ENCODE peak calls at places on chromosomes 4 and X, in ten cellular contexts. One of them, this sample, is unnamed.

GRCh38 chr4:185128272-185129119 is 14.6 kb upstream of the SLC25A4 start:
- DNase-seq in SK-N-DZ: peak
- DNase-seq in sciatic nerve: no peak
- DNase-seq in renal cortical epithelial cell: peak
- DNase-seq in breast epithelium: no peak
- DNase-seq in GM23248: peak
- DNase-seq in C1 segment of cervical spinal cord: no peak
- DNase-seq in ovary: peak
- DNase-seq in progenitor cell of endocrine pancreas: peak
- DNase-seq in heart left ventricle: peak
- DNase-seq in this sample: no peak

GRCh38 chrX:10628906-10629305 is 8.5 kb upstream of the MID1 start:
- DNase-seq in SK-N-DZ: no peak
- DNase-seq in sciatic nerve: no peak
- DNase-seq in renal cortical epithelial cell: peak
- DNase-seq in breast epithelium: no peak
- DNase-seq in GM23248: no peak
- DNase-seq in C1 segment of cervical spinal cord: no peak
- DNase-seq in ovary: no peak
- DNase-seq in progenitor cell of endocrine pancreas: no peak
- DNase-seq in heart left ventricle: no peak
- DNase-seq in this sample: no peak

GRCh38 chr4:174362340-174362739 is 78.6 kb downstream of the CEP44 start:
- DNase-seq in SK-N-DZ: no peak
- DNase-seq in sciatic nerve: no peak
- DNase-seq in renal cortical epithelial cell: no peak
- DNase-seq in breast epithelium: no peak
- DNase-seq in GM23248: no peak
- DNase-seq in C1 segment of cervical spinal cord: no peak
- DNase-seq in ovary: no peak
- DNase-seq in progenitor cell of endocrine pancreas: no peak
- DNase-seq in heart left ventricle: no peak
- DNase-seq in this sample: no peak

GRCh38 chrX:48683411-48683982 is at the start of gene WAS:
- DNase-seq in SK-N-DZ: no peak
- DNase-seq in sciatic nerve: no peak
- DNase-seq in renal cortical epithelial cell: no peak
- DNase-seq in breast epithelium: no peak
- DNase-seq in GM23248: no peak
- DNase-seq in C1 segment of cervical spinal cord: no peak
- DNase-seq in ovary: no peak
- DNase-seq in progenitor cell of endocrine pancreas: no peak
- DNase-seq in heart left ventricle: no peak
- DNase-seq in this sample: no peak

GRCh38 chr4:73007526-73008100 is 61.9 kb downstream of the COX18 start:
- DNase-seq in SK-N-DZ: no peak
- DNase-seq in sciatic nerve: no peak
- DNase-seq in renal cortical epithelial cell: no peak
- DNase-seq in breast epithelium: no peak
- DNase-seq in GM23248: no peak
- DNase-seq in C1 segment of cervical spinal cord: no peak
- DNase-seq in ovary: no peak
- DNase-seq in progenitor cell of endocrine pancreas: no peak
- DNase-seq in heart left ventricle: no peak
- DNase-seq in this sample: no peak

GRCh38 chr4:177194906-177195305 is 114.8 kb upstream of the NEIL3 start:
- DNase-seq in SK-N-DZ: peak
- DNase-seq in sciatic nerve: no peak
- DNase-seq in renal cortical epithelial cell: peak
- DNase-seq in breast epithelium: no peak
- DNase-seq in GM23248: peak
- DNase-seq in C1 segment of cervical spinal cord: no peak
- DNase-seq in ovary: no peak
- DNase-seq in progenitor cell of endocrine pancreas: no peak
- DNase-seq in heart left ventricle: no peak
- DNase-seq in this sample: no peak

GRCh38 chr4:111506706-111507105 is 638.5 kb upstream of the FAM241A start:
- DNase-seq in SK-N-DZ: no peak
- DNase-seq in sciatic nerve: no peak
- DNase-seq in renal cortical epithelial cell: no peak
- DNase-seq in breast epithelium: no peak
- DNase-seq in GM23248: peak
- DNase-seq in C1 segment of cervical spinal cord: no peak
- DNase-seq in ovary: no peak
- DNase-seq in progenitor cell of endocrine pancreas: no peak
- DNase-seq in heart left ventricle: no peak
- DNase-seq in this sample: no peak

GRCh38 chr4:47839259-47839658 is 1.4 kb upstream of the CORIN start:
- DNase-seq in SK-N-DZ: peak
- DNase-seq in sciatic nerve: no peak
- DNase-seq in renal cortical epithelial cell: peak
- DNase-seq in breast epithelium: no peak
- DNase-seq in GM23248: peak
- DNase-seq in C1 segment of cervical spinal cord: no peak
- DNase-seq in ovary: no peak
- DNase-seq in progenitor cell of endocrine pancreas: no peak
- DNase-seq in heart left ventricle: no peak
- DNase-seq in this sample: peak

GRCh38 chr4:103008875-103009729 is 10.4 kb downstream of the SLC9B1 start:
- DNase-seq in SK-N-DZ: peak
- DNase-seq in sciatic nerve: no peak
- DNase-seq in renal cortical epithelial cell: peak
- DNase-seq in breast epithelium: no peak
- DNase-seq in GM23248: peak
- DNase-seq in C1 segment of cervical spinal cord: no peak
- DNase-seq in ovary: no peak
- DNase-seq in progenitor cell of endocrine pancreas: no peak
- DNase-seq in heart left ventricle: no peak
- DNase-seq in this sample: peak

GRCh38 chr4:7872264-7872771 is 67.3 kb downstream of the AFAP1 start:
- DNase-seq in SK-N-DZ: no peak
- DNase-seq in sciatic nerve: peak
- DNase-seq in renal cortical epithelial cell: no peak
- DNase-seq in breast epithelium: no peak
- DNase-seq in GM23248: peak
- DNase-seq in C1 segment of cervical spinal cord: no peak
- DNase-seq in ovary: peak
- DNase-seq in progenitor cell of endocrine pancreas: no peak
- DNase-seq in heart left ventricle: peak
- DNase-seq in this sample: peak

GRCh38 chr4:188110741-188111458 is 1.5 kb upstream of the TRIML2 start:
- DNase-seq in SK-N-DZ: no peak
- DNase-seq in sciatic nerve: no peak
- DNase-seq in renal cortical epithelial cell: no peak
- DNase-seq in breast epithelium: no peak
- DNase-seq in GM23248: no peak
- DNase-seq in C1 segment of cervical spinal cord: no peak
- DNase-seq in ovary: no peak
- DNase-seq in progenitor cell of endocrine pancreas: no peak
- DNase-seq in heart left ventricle: no peak
- DNase-seq in this sample: no peak

GRCh38 chrX:44705817-44706551 is 137.8 kb upstream of the DUSP21 start:
- DNase-seq in SK-N-DZ: no peak
- DNase-seq in sciatic nerve: no peak
- DNase-seq in renal cortical epithelial cell: peak
- DNase-seq in breast epithelium: no peak
- DNase-seq in GM23248: no peak
- DNase-seq in C1 segment of cervical spinal cord: no peak
- DNase-seq in ovary: no peak
- DNase-seq in progenitor cell of endocrine pancreas: no peak
- DNase-seq in heart left ventricle: no peak
- DNase-seq in this sample: no peak

GRCh38 chr4:39620551-39620950 is 18.1 kb downstream of the SMIM14 start:
- DNase-seq in SK-N-DZ: no peak
- DNase-seq in sciatic nerve: no peak
- DNase-seq in renal cortical epithelial cell: no peak
- DNase-seq in breast epithelium: no peak
- DNase-seq in GM23248: peak
- DNase-seq in C1 segment of cervical spinal cord: no peak
- DNase-seq in ovary: no peak
- DNase-seq in progenitor cell of endocrine pancreas: no peak
- DNase-seq in heart left ventricle: no peak
- DNase-seq in this sample: no peak

GRCh38 chr4:42150653-42151567 is 1.5 kb downstream of the BEND4 start:
- DNase-seq in SK-N-DZ: peak
- DNase-seq in sciatic nerve: peak
- DNase-seq in renal cortical epithelial cell: no peak
- DNase-seq in breast epithelium: no peak
- DNase-seq in GM23248: peak
- DNase-seq in C1 segment of cervical spinal cord: no peak
- DNase-seq in ovary: no peak
- DNase-seq in progenitor cell of endocrine pancreas: peak
- DNase-seq in heart left ventricle: no peak
- DNase-seq in this sample: no peak

GRCh38 chr4:103400405-103400804 is 202.3 kb upstream of the CENPE start:
- DNase-seq in SK-N-DZ: no peak
- DNase-seq in sciatic nerve: no peak
- DNase-seq in renal cortical epithelial cell: peak
- DNase-seq in breast epithelium: no peak
- DNase-seq in GM23248: peak
- DNase-seq in C1 segment of cervical spinal cord: no peak
- DNase-seq in ovary: no peak
- DNase-seq in progenitor cell of endocrine pancreas: no peak
- DNase-seq in heart left ventricle: no peak
- DNase-seq in this sample: no peak

GRCh38 chr4:158758703-158759102 is 10.1 kb upstream of the FNIP2 start:
- DNase-seq in SK-N-DZ: no peak
- DNase-seq in sciatic nerve: no peak
- DNase-seq in renal cortical epithelial cell: no peak
- DNase-seq in breast epithelium: no peak
- DNase-seq in GM23248: no peak
- DNase-seq in C1 segment of cervical spinal cord: no peak
- DNase-seq in ovary: no peak
- DNase-seq in progenitor cell of endocrine pancreas: no peak
- DNase-seq in heart left ventricle: no peak
- DNase-seq in this sample: no peak

GRCh38 chr4:99763635-99764101 is 53.0 kb upstream of the DAPP1 start:
- DNase-seq in SK-N-DZ: no peak
- DNase-seq in sciatic nerve: no peak
- DNase-seq in renal cortical epithelial cell: peak
- DNase-seq in breast epithelium: no peak
- DNase-seq in GM23248: peak
- DNase-seq in C1 segment of cervical spinal cord: no peak
- DNase-seq in ovary: peak
- DNase-seq in progenitor cell of endocrine pancreas: no peak
- DNase-seq in heart left ventricle: no peak
- DNase-seq in this sample: no peak

GRCh38 chr4:23369331-23369730 is 520.5 kb downstream of the PPARGC1A start:
- DNase-seq in SK-N-DZ: peak
- DNase-seq in sciatic nerve: no peak
- DNase-seq in renal cortical epithelial cell: peak
- DNase-seq in breast epithelium: no peak
- DNase-seq in GM23248: no peak
- DNase-seq in C1 segment of cervical spinal cord: no peak
- DNase-seq in ovary: no peak
- DNase-seq in progenitor cell of endocrine pancreas: no peak
- DNase-seq in heart left ventricle: peak
- DNase-seq in this sample: no peak

GRCh38 chr4:183422962-183423653 is 21.3 kb upstream of the CDKN2AIP start:
- DNase-seq in SK-N-DZ: no peak
- DNase-seq in sciatic nerve: no peak
- DNase-seq in renal cortical epithelial cell: peak
- DNase-seq in breast epithelium: no peak
- DNase-seq in GM23248: peak
- DNase-seq in C1 segment of cervical spinal cord: no peak
- DNase-seq in ovary: no peak
- DNase-seq in progenitor cell of endocrine pancreas: no peak
- DNase-seq in heart left ventricle: no peak
- DNase-seq in this sample: no peak

GRCh38 chr4:119632216-119632615 is 3.6 kb upstream of the PDE5A start:
- DNase-seq in SK-N-DZ: no peak
- DNase-seq in sciatic nerve: no peak
- DNase-seq in renal cortical epithelial cell: peak
- DNase-seq in breast epithelium: no peak
- DNase-seq in GM23248: peak
- DNase-seq in C1 segment of cervical spinal cord: no peak
- DNase-seq in ovary: no peak
- DNase-seq in progenitor cell of endocrine pancreas: no peak
- DNase-seq in heart left ventricle: no peak
- DNase-seq in this sample: no peak

GRCh38 chr4:113921089-113921842 is 58.2 kb downstream of the ARSJ start:
- DNase-seq in SK-N-DZ: no peak
- DNase-seq in sciatic nerve: no peak
- DNase-seq in renal cortical epithelial cell: peak
- DNase-seq in breast epithelium: no peak
- DNase-seq in GM23248: peak
- DNase-seq in C1 segment of cervical spinal cord: no peak
- DNase-seq in ovary: no peak
- DNase-seq in progenitor cell of endocrine pancreas: no peak
- DNase-seq in heart left ventricle: no peak
- DNase-seq in this sample: no peak

GRCh38 chr4:159374749-159375535 is 272.1 kb downstream of the RAPGEF2 start:
- DNase-seq in SK-N-DZ: no peak
- DNase-seq in sciatic nerve: no peak
- DNase-seq in renal cortical epithelial cell: peak
- DNase-seq in breast epithelium: no peak
- DNase-seq in GM23248: peak
- DNase-seq in C1 segment of cervical spinal cord: no peak
- DNase-seq in ovary: no peak
- DNase-seq in progenitor cell of endocrine pancreas: no peak
- DNase-seq in heart left ventricle: no peak
- DNase-seq in this sample: no peak

GRCh38 chrX:74519870-74520269 is 94.6 kb downstream of the RLIM start:
- DNase-seq in SK-N-DZ: no peak
- DNase-seq in sciatic nerve: peak
- DNase-seq in renal cortical epithelial cell: no peak
- DNase-seq in breast epithelium: no peak
- DNase-seq in GM23248: peak
- DNase-seq in C1 segment of cervical spinal cord: no peak
- DNase-seq in ovary: no peak
- DNase-seq in progenitor cell of endocrine pancreas: no peak
- DNase-seq in heart left ventricle: no peak
- DNase-seq in this sample: no peak

GRCh38 chr4:22515145-22515887 is 550 bp downstream of the ADGRA3 start:
- DNase-seq in SK-N-DZ: peak
- DNase-seq in sciatic nerve: peak
- DNase-seq in renal cortical epithelial cell: peak
- DNase-seq in breast epithelium: no peak
- DNase-seq in GM23248: peak
- DNase-seq in C1 segment of cervical spinal cord: no peak
- DNase-seq in ovary: peak
- DNase-seq in progenitor cell of endocrine pancreas: peak
- DNase-seq in heart left ventricle: peak
- DNase-seq in this sample: no peak

GRCh38 chrX:103101280-103102042 is 8.5 kb upstream of the NXF3 start:
- DNase-seq in SK-N-DZ: no peak
- DNase-seq in sciatic nerve: no peak
- DNase-seq in renal cortical epithelial cell: no peak
- DNase-seq in breast epithelium: no peak
- DNase-seq in GM23248: no peak
- DNase-seq in C1 segment of cervical spinal cord: no peak
- DNase-seq in ovary: no peak
- DNase-seq in progenitor cell of endocrine pancreas: no peak
- DNase-seq in heart left ventricle: no peak
- DNase-seq in this sample: no peak

GRCh38 chr4:83629945-83630684 is 94.2 kb downstream of the GPAT3 start:
- DNase-seq in SK-N-DZ: no peak
- DNase-seq in sciatic nerve: no peak
- DNase-seq in renal cortical epithelial cell: peak
- DNase-seq in breast epithelium: no peak
- DNase-seq in GM23248: peak
- DNase-seq in C1 segment of cervical spinal cord: no peak
- DNase-seq in ovary: peak
- DNase-seq in progenitor cell of endocrine pancreas: no peak
- DNase-seq in heart left ventricle: no peak
- DNase-seq in this sample: no peak

GRCh38 chr4:60822986-60823385 is 377.1 kb upstream of the ADGRL3 start:
- DNase-seq in SK-N-DZ: no peak
- DNase-seq in sciatic nerve: no peak
- DNase-seq in renal cortical epithelial cell: no peak
- DNase-seq in breast epithelium: no peak
- DNase-seq in GM23248: no peak
- DNase-seq in C1 segment of cervical spinal cord: no peak
- DNase-seq in ovary: no peak
- DNase-seq in progenitor cell of endocrine pancreas: no peak
- DNase-seq in heart left ventricle: no peak
- DNase-seq in this sample: no peak

GRCh38 chr4:185441479-185441878 is 15.7 kb upstream of the UFSP2 start:
- DNase-seq in SK-N-DZ: no peak
- DNase-seq in sciatic nerve: no peak
- DNase-seq in renal cortical epithelial cell: no peak
- DNase-seq in breast epithelium: no peak
- DNase-seq in GM23248: no peak
- DNase-seq in C1 segment of cervical spinal cord: no peak
- DNase-seq in ovary: no peak
- DNase-seq in progenitor cell of endocrine pancreas: no peak
- DNase-seq in heart left ventricle: no peak
- DNase-seq in this sample: no peak